ENCODE peak calls at places on chromosome 18, in six cellular contexts. L is OCI-LY7, V is GM23338, I is PC-3, M is HCT116, P is MM.1S. N is an unnamed sample.

GRCh38 chr18:22113144-22113813 is 56.1 kb upstream of the GATA6 start:
- DNase-seq in L (no peak), M (no peak), I (no peak), V (no peak), P (no peak), N (no peak)

GRCh38 chr18:64929026-64929425 is 780.1 kb upstream of the LINC00305 start:
- DNase-seq in L (no peak), P (no peak), I (peak; percentile 70), M (no peak), V (no peak), N (no peak)

GRCh38 chr18:36901277-36901701 is 72.4 kb downstream of the KIAA1328 start:
- DNase-seq in I (peak; percentile 27), M (no peak), L (no peak), P (no peak), V (no peak), N (no peak)

GRCh38 chr18:24491882-24492281 is 31.4 kb downstream of the HRH4 start:
- DNase-seq in P (peak; percentile 75), V (no peak), I (no peak), M (no peak), L (peak; percentile 84), N (no peak)

GRCh38 chr18:36593001-36593400 is 235.8 kb downstream of the TPGS2 start:
- DNase-seq in I (no peak), P (no peak), V (no peak), L (no peak), M (no peak), N (no peak)

GRCh38 chr18:13120967-13121586 is 97.5 kb upstream of the LDLRAD4 start:
- DNase-seq in M (no peak), L (no peak), I (no peak), V (no peak), P (no peak), N (no peak)

GRCh38 chr18:379665-380356 is 112.0 kb upstream of the THOC1 start:
- DNase-seq in I (no peak), M (no peak), P (no peak), L (no peak), V (no peak), N (no peak)

GRCh38 chr18:11283531-11284071 is 134.2 kb upstream of the PIEZO2 start:
- DNase-seq in V (no peak), I (no peak), M (no peak), L (no peak), P (no peak), N (no peak)

GRCh38 chr18:23073996-23074606 is 61.2 kb upstream of the CABLES1 start:
- DNase-seq in P (no peak), L (no peak), V (no peak), M (no peak), I (no peak), N (no peak)

GRCh38 chr18:75179819-75180600 is 28.9 kb downstream of the PTGR3 start:
- DNase-seq in L (no peak), M (no peak), V (no peak), P (no peak), I (no peak), N (no peak)

GRCh38 chr18:63322908-63323634 is 3.5 kb upstream of the BCL2 start:
- DNase-seq in M (peak; percentile 61), I (peak; percentile 76), P (peak; percentile 74), L (peak; percentile 66), V (peak; percentile 86), N (peak; percentile 84)

GRCh38 chr18:52427521-52428175 is 87.7 kb downstream of the DCC start:
- DNase-seq in V (no peak), M (no peak), L (no peak), P (no peak), I (no peak), N (no peak)

GRCh38 chr18:79483971-79484491 is 88.3 kb downstream of the NFATC1 start:
- DNase-seq in I (no peak), M (no peak), P (no peak), L (no peak), V (no peak), N (no peak)

GRCh38 chr18:63157293-63158011 is 162.1 kb downstream of the BCL2 start:
- DNase-seq in V (no peak), L (peak; percentile 23), M (no peak), P (peak; percentile 92), I (no peak), N (no peak)

DNA sequence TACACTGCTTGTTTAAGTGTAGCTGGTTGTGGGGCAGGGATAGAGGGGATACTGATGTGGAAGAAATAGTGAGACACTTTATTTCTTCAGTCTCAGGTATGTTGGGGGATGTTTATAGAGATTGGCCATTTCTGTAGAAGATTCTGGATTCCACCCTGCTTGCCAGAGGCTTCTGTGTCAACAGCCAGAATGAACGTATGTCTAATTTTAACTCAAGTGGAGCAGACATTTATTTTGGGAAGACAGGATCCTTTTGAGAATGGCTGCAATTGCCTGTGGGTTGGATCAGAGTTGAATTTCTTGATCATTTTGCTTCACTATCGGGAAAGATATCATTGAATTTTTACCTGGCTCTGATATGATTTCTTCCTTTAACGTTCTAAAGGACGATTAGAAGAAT is 465.6 kb upstream of the SLC14A2 start:
- DNase-seq in L (no peak), I (no peak), M (no peak), V (no peak), P (no peak), N (no peak)
- TF ChIP-seq EZH2phosphoT487 in L (no peak), I (no peak), M (no peak), V (no peak), P (no peak), N (no peak)

GRCh38 chr18:46719388-46719787 is 37.5 kb downstream of the ST8SIA5 start:
- DNase-seq in V (no peak), M (no peak), I (no peak), P (no peak), L (no peak), N (no peak)

GRCh38 chr18:46722051-46722450 is 34.8 kb downstream of the ST8SIA5 start:
- DNase-seq in I (no peak), V (no peak), M (no peak), L (no peak), P (no peak), N (no peak)

GRCh38 chr18:46720092-46720491 is 36.8 kb downstream of the ST8SIA5 start:
- DNase-seq in P (no peak), V (no peak), M (no peak), I (no peak), L (no peak), N (no peak)

GRCh38 chr18:46721331-46721730 is 35.5 kb downstream of the ST8SIA5 start:
- DNase-seq in P (no peak), L (no peak), I (no peak), M (no peak), V (no peak), N (no peak)

DNA sequence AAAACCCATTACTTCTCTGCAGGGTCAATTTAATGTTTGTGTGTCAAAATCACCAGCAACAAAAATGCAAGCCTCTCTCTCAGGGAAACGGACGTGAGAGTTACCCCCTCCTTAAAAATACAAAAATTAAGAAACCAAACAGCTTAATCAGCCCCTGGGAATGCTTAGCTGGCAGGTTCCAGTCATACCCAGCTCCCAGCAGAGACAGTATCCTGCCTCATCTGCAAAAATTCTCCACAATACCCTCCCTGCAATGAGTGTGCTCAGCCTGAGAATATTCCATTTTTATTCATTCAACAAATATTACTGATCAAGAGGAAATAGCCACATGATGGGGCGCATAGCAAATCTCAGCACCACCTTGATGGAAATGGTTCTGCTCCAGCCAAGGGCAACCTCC is 36.3 kb downstream of the ST8SIA5 start:
- DNase-seq in P (no peak), M (no peak), L (no peak), I (no peak), V (no peak), N (no peak)
- TF ChIP-seq EZH2phosphoT487 in P (no peak), M (no peak), L (no peak), I (no peak), V (no peak), N (no peak)

DNA sequence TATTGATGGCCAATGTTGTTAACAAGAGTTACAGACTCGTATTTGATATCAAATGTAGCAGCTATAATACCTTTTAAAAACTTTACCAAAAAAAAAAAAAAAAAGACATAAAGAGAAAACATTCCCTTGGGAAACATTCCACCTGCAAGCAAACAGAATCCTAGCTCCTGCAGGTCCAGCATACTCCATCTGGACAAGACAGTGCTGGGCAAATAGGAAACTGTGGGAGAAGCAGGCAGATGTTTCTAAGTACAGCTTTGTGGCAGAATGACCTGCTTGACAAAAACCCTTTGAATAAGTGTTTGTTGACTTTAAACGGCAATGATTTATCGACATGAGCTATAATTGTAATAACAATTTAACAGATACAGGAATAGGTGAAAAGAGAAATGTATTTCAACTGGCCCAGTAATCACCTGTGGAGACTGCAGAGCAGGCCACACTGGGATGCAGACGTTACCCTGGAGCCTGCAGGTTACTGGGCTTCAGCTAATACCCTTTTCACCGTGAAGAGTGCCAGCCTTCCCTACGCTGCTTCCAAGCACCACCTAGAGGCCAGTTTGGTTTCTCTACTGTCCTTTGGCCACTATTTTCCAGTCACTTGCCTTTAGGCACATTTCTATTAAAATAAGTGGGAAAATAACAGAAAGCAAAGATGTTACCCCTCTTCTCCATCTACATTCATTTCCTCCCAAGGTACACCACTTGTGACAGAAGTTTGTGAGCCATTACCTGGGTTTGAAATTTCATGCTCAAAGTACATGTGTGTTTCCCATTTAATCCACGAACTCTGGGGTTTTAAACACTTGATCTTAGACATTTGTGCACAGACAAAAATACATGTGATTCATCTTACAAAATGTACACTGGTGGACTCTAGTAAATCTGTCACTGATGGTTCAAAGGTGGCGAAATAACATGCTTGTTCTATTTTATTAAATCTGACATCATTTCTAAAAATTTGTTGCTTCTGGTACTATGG is 96.9 kb upstream of the ZNF397 start:
- DNase-seq in V (peak; percentile 87), M (peak; percentile 32), L (peak; percentile 48), I (peak; percentile 46), P (no peak), N (peak; percentile 74)
- TF ChIP-seq EZH2phosphoT487 in V (no peak), M (no peak), L (no peak), I (no peak), P (no peak), N (no peak)

GRCh38 chr18:76522104-76522503 is 27.1 kb upstream of the ZNF516 start:
- DNase-seq in M (no peak), I (no peak), V (peak; percentile 60), L (no peak), P (no peak), N (no peak)

GRCh38 chr18:76518543-76519155 is 23.6 kb upstream of the ZNF516 start:
- DNase-seq in V (peak; percentile 74), P (no peak), L (no peak), I (no peak), M (no peak), N (peak; percentile 59)

GRCh38 chr18:76522551-76522950 is 27.5 kb upstream of the ZNF516 start:
- DNase-seq in V (no peak), I (no peak), M (no peak), L (no peak), P (no peak), N (no peak)

GRCh38 chr18:76519156-76519549 is 24.1 kb upstream of the ZNF516 start:
- DNase-seq in P (no peak), L (no peak), I (no peak), M (no peak), V (peak; percentile 64), N (peak; percentile 26)

DNA sequence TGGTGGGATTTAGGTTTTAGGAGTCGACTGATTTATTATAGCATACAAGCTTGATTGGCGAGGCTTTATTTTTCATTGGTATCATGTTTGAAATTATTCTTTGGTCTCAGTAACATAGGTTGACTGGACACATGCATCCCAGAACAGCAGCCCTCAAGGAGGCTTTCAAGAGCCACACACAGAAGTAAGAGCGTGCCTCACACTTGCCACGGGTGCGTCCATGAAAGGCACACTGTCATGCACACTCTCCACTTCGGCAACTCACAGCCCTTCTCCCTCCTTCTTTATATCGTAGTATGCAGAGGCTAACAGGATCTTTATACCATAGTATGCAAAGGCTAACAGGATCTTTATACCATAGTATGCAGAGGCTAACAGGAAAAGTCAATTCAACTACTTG is 26.3 kb upstream of the ZNF516 start:
- DNase-seq in V (peak; percentile 28), P (no peak), M (no peak), L (no peak), I (no peak), N (no peak)
- TF ChIP-seq EZH2phosphoT487 in V (no peak), P (no peak), M (no peak), L (no peak), I (no peak), N (no peak)

GRCh38 chr18:49697757-49698595 is 115.4 kb downstream of the ACAA2 start:
- DNase-seq in L (no peak), P (no peak), I (peak; percentile 51), M (no peak), V (peak; percentile 32), N (no peak)
- TF ChIP-seq EZH2phosphoT487 in L (no peak), P (no peak), I (no peak), M (no peak), V (no peak), N (no peak)

N was measured in hepatocyte.